ENCODE peak calls at places on chromosome 5, in eight cellular contexts. N is heart right ventricle; H is ovary; Q is A549; E is CD8-positive, alpha-beta T cell; D is pancreas; Z is fibroblast of lung; K is Peyer's patch. G is an unnamed sample.

GRCh38 chr5:32790411-32790951 is 79.4 kb downstream of the NPR3 start:
- DNase-seq in N (no peak), H (no peak), Q (no peak), E (no peak), D (no peak), Z (peak), K (no peak), G (no peak)

GRCh38 chr5:168104811-168105481 is 186.5 kb upstream of the WWC1 start:
- DNase-seq in N (no peak), H (no peak), Q (no peak), E (no peak), D (no peak), Z (no peak), K (no peak), G (no peak)

GRCh38 chr5:160555836-160556660 is 134.4 kb downstream of the PTTG1 start:
- DNase-seq in N (no peak), H (no peak), Q (no peak), E (no peak), D (peak), Z (no peak), K (no peak), G (no peak)

GRCh38 chr5:1973391-1974013 is 90.8 kb upstream of the IRX4 start:
- DNase-seq in N (no peak), H (no peak), Q (no peak), E (no peak), D (no peak), Z (no peak), K (no peak), G (no peak)

GRCh38 chr5:103259705-103260355 is 1.3 kb downstream of the MACIR start:
- DNase-seq in N (no peak), H (no peak), Q (no peak), E (no peak), D (no peak), Z (peak), K (no peak), G (no peak)

GRCh38 chr5:9343146-9343850 is 202.6 kb downstream of the SEMA5A start:
- DNase-seq in N (no peak), H (no peak), Q (no peak), E (no peak), D (no peak), Z (peak), K (no peak), G (no peak)

GRCh38 chr5:66642538-66642937 is 46.3 kb downstream of the MAST4 start:
- DNase-seq in N (no peak), H (no peak), Q (no peak), E (no peak), D (no peak), Z (no peak), K (no peak), G (no peak)

GRCh38 chr5:67281874-67282273 is 85.3 kb upstream of the CD180 start:
- DNase-seq in N (no peak), H (no peak), Q (no peak), E (no peak), D (no peak), Z (no peak), K (no peak), G (no peak)

GRCh38 chr5:103327451-103327850 is 68.9 kb downstream of the MACIR start:
- DNase-seq in N (no peak), H (no peak), Q (no peak), E (no peak), D (no peak), Z (no peak), K (no peak), G (no peak)

GRCh38 chr5:129743541-129744187 is 4.2 kb upstream of the MINAR2 start:
- DNase-seq in N (no peak), H (no peak), Q (no peak), E (no peak), D (no peak), Z (no peak), K (no peak), G (no peak)

GRCh38 chr5:89289604-89290003 is 406.6 kb upstream of the MEF2C start:
- DNase-seq in N (no peak), H (no peak), Q (no peak), E (no peak), D (no peak), Z (no peak), K (no peak), G (no peak)

GRCh38 chr5:6107675-6108539 is 270.4 kb downstream of the MED10 start:
- DNase-seq in N (no peak), H (no peak), Q (no peak), E (no peak), D (no peak), Z (no peak), K (no peak), G (no peak)

GRCh38 chr5:150138551-150139265 is 16.9 kb downstream of the PDGFRB start:
- DNase-seq in N (peak), H (peak), Q (no peak), E (no peak), D (no peak), Z (peak), K (no peak), G (no peak)

GRCh38 chr5:169385636-169386035 is 84.7 kb upstream of the SLIT3 start:
- DNase-seq in N (no peak), H (no peak), Q (no peak), E (no peak), D (no peak), Z (no peak), K (no peak), G (no peak)

GRCh38 chr5:151006704-151007334 is 13.6 kb upstream of the GPX3 start:
- DNase-seq in N (peak), H (peak), Q (no peak), E (no peak), D (no peak), Z (peak), K (no peak), G (no peak)

GRCh38 chr5:72133212-72133990 is 26.1 kb downstream of the MAP1B start:
- DNase-seq in N (no peak), H (no peak), Q (no peak), E (no peak), D (no peak), Z (no peak), K (no peak), G (no peak)

GRCh38 chr5:128903550-128903949 is 61.7 kb upstream of the SLC27A6 start:
- DNase-seq in N (no peak), H (no peak), Q (no peak), E (no peak), D (no peak), Z (no peak), K (no peak), G (no peak)

GRCh38 chr5:108989761-108990392 is 242.2 kb downstream of the FER start:
- DNase-seq in N (no peak), H (no peak), Q (no peak), E (no peak), D (no peak), Z (peak), K (no peak), G (no peak)

GRCh38 chr5:94376672-94377345 is 241.6 kb downstream of the KIAA0825 start:
- DNase-seq in N (no peak), H (no peak), Q (no peak), E (no peak), D (no peak), Z (no peak), K (no peak), G (no peak)

DNA sequence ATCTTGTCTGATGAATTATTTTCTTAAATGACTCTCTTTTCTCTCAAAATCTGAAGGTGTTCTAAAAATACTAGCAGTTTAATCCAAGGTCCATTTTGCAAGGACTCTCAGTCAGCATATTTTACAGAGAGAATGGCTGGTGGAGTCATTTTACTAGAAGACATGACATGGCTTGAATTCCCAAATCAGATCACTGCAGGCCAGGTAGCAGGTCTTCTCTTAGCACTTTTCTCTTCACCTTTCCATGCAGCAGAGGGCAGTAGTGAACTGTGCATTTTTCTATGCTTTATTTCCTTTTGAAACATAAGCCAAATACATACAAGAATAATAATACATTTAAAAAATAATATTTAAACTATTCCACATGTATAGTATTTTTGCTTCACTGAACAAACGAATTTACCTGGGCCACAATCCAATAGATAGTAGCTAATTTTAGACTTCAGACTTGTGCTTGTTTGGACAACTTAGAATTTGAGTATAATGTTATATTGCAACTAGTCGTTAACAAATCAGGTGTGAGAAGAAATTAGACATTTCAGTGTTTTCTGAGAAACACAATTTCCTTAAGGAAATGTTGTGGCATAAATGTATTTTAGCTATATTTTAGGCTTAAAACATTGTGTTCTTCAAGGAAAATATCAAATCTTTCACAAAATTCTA is 289.4 kb upstream of the DAB2 start:
- DNase-seq in N (no peak), H (peak), Q (peak), E (peak), D (no peak), Z (peak), K (peak), G (peak)
- H3K27ac ChIP-seq in N (no peak), H (no peak), Q (peak), E (no peak), D (no peak), Z (no peak), K (no peak), G (no peak)

DNA sequence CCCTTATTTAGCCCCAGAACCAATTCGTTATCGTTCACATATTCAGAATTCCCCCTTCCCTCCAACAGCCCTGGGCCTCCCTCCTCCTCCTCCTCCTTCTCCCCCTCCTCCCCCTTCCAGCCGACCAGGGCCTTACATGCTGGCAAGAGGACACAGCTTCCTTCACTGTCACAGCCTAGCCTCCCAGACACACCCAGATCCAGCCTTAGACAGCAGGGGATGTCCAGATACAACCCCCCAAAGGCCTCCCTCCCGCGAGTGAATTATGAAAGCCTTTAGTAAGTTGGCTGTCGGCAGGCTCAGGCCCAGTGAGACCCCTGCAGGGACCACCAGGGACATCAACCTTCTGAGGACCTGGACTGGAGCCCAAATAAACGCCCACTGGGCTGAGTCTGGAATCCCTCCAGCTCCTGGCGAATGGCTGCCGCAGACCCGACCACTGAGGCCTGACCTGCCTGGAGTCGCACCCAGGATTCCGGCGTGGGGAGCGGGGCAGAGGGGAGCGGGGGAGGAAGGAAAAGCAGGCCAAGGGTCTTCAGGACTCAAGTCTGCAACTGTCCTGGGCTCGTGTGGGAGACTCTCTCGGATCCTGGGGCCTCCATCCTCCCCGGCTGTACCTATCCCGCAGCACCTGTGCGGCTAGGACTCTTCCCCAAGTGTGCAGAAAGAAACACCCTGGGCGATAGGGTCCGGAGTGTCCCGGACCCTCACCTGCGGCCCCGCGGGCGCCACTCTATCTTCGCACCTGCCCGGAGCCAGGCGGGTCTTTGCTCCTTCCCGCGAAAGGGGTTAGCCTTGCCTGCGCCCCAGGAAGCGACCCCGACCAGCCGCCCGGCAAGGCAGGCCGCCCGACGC is 735 bp downstream of the SEPTIN8 start:
- DNase-seq in N (peak), H (peak), Q (peak), E (no peak), D (no peak), Z (peak), K (peak), G (no peak)
- TF ChIP-seq CTCF in N (no peak), H (no peak), Q (no peak), E (no peak), D (no peak), Z (no peak), K (no peak), G (no peak)

GRCh38 chr5:158478139-158478538 is 619.2 kb upstream of the CLINT1 start:
- DNase-seq in N (no peak), H (no peak), Q (no peak), E (no peak), D (no peak), Z (no peak), K (no peak), G (no peak)
- H3K27ac ChIP-seq in N (no peak), H (no peak), Q (no peak), E (no peak), D (no peak), Z (no peak), K (no peak), G (no peak)

GRCh38 chr5:62348723-62349481 is 42.9 kb downstream of the KIF2A start:
- DNase-seq in N (no peak), H (no peak), Q (no peak), E (no peak), D (no peak), Z (no peak), K (no peak), G (no peak)

GRCh38 chr5:62354028-62354874 is 48.2 kb downstream of the KIF2A start:
- DNase-seq in N (no peak), H (no peak), Q (peak), E (no peak), D (no peak), Z (peak), K (no peak), G (no peak)
- TF ChIP-seq CTCF in N (peak), H (no peak), Q (peak), E (peak), D (peak), Z (peak), K (no peak), G (peak)

G was measured in CD4-positive, alpha-beta T cell.